ENCODE peak calls at places on chromosomes 3 and 15, in nine cellular contexts. U is left cardiac atrium; S is GM03348; A is LHCN-M2; L is HT1080; V is stimulated activated CD4-positive, alpha-beta T cell treated with anti-CD3 and anti-CD28 coated beads, Interleukin-2, amount 100 ng/mL, for 4 hours; G is GM18507; Q is CD8-positive, alpha-beta memory T cell; M is brain microvascular endothelial cell. T is an unnamed sample.
A peak's percentile ranks its signal among the peaks of the same experiment; 100 is the strongest.

GRCh38 chr3:174158674-174159073 is 700.5 kb upstream of the NAALADL2 start:
- DNase-seq in A (no peak), G (no peak), V (no peak), S (no peak), M (no peak), L (no peak), U (no peak), Q (no peak), T (no peak)

GRCh38 chr15:43218908-43219706 is 1.7 kb downstream of the EPB42 start:
- DNase-seq in A (peak; percentile 5), G (no peak), V (no peak), Q (no peak), U (no peak), M (no peak), L (no peak), S (no peak), T (peak; percentile 88)

GRCh38 chr3:167684389-167684993 is 30.7 kb upstream of the WDR49 start:
- DNase-seq in Q (peak; percentile 30), V (peak; percentile 30), S (peak; percentile 53), L (peak; percentile 65), U (no peak), M (peak; percentile 76), G (no peak), A (peak; percentile 66), T (peak; percentile 78)

GRCh38 chr3:122577409-122578028 is at the start of gene PARP15:
- DNase-seq in V (no peak), Q (peak; percentile 12), G (no peak), A (no peak), S (peak; percentile 54), U (peak; percentile 28), L (no peak), M (no peak), T (no peak)

GRCh38 chr15:71411538-71412482 is 296.5 kb downstream of the THSD4 start:
- DNase-seq in S (no peak), A (no peak), Q (no peak), V (no peak), G (no peak), M (peak; percentile 30), L (no peak), U (peak; percentile 55), T (no peak)

GRCh38 chr15:70387086-70387485 is 289.4 kb upstream of the TLE3 start:
- DNase-seq in V (no peak), Q (no peak), L (no peak), G (no peak), A (no peak), M (no peak), U (no peak), S (no peak), T (no peak)

GRCh38 chr3:70818145-70818544 is 505.7 kb upstream of the MDFIC2 start:
- DNase-seq in Q (no peak), U (no peak), G (no peak), S (no peak), L (no peak), A (no peak), M (no peak), V (no peak), T (no peak)

GRCh38 chr3:11288786-11289637 is 16.8 kb downstream of the ATG7 start:
- DNase-seq in Q (no peak), U (no peak), G (no peak), S (peak; percentile 74), V (no peak), M (peak; percentile 87), A (peak; percentile 84), L (peak; percentile 98), T (peak; percentile 93)

GRCh38 chr15:33638439-33638838 is 327.7 kb downstream of the RYR3 start:
- DNase-seq in V (no peak), M (no peak), G (no peak), A (no peak), L (no peak), Q (no peak), S (no peak), U (no peak), T (no peak)

GRCh38 chr3:13483988-13484695 is 4.0 kb downstream of the HDAC11 start:
- DNase-seq in Q (no peak), S (no peak), M (no peak), U (no peak), V (no peak), G (no peak), A (no peak), L (no peak), T (no peak)

GRCh38 chr3:23873941-23874340 is 42.8 kb downstream of the NKIRAS1 start:
- DNase-seq in U (no peak), Q (no peak), V (no peak), M (no peak), A (no peak), L (no peak), G (no peak), S (peak; percentile 48), T (peak; percentile 43)

GRCh38 chr15:69225355-69226027 is 65.1 kb downstream of the GLCE start:
- DNase-seq in L (peak; percentile 29), V (no peak), Q (no peak), G (no peak), A (peak; percentile 39), S (peak; percentile 27), M (no peak), U (no peak), T (peak; percentile 25)

GRCh38 chr15:53962646-53963561 is 15.3 kb upstream of the UNC13C start:
- DNase-seq in M (peak; percentile 41), L (peak; percentile 18), Q (no peak), V (no peak), S (no peak), G (no peak), U (peak; percentile 33), A (no peak), T (peak; percentile 50)

GRCh38 chr15:63044645-63045437 is 2.3 kb downstream of the TPM1 start:
- DNase-seq in Q (no peak), A (peak; percentile 40), U (no peak), V (no peak), G (no peak), M (no peak), L (peak; percentile 47), S (peak; percentile 63), T (no peak)

GRCh38 chr3:54046677-54047214 is 75.6 kb upstream of the CACNA2D3 start:
- DNase-seq in G (no peak), U (peak; percentile 31), M (peak; percentile 63), L (peak; percentile 85), S (no peak), V (no peak), A (no peak), Q (no peak), T (peak; percentile 74)

GRCh38 chr3:48016336-48016973 is at the start of gene MAP4:
- DNase-seq in S (no peak), Q (no peak), V (no peak), M (peak; percentile 55), A (peak; percentile 28), U (no peak), G (no peak), L (peak; percentile 72), T (no peak)

GRCh38 chr3:114439279-114439678 is 145.5 kb downstream of the TIGIT start:
- DNase-seq in G (no peak), V (no peak), A (no peak), M (peak; percentile 27), L (no peak), S (no peak), U (no peak), Q (no peak), T (no peak)

GRCh38 chr15:77420610-77421369 is at the start of gene HMG20A:
- DNase-seq in Q (peak; percentile 38), A (peak; percentile 85), V (peak; percentile 22), S (peak; percentile 75), G (no peak), U (peak; percentile 68), M (peak; percentile 62), L (peak; percentile 84), T (peak; percentile 83)

GRCh38 chr3:196292281-196292923 is 4.9 kb upstream of the PCYT1A start:
- DNase-seq in A (no peak), Q (no peak), V (no peak), S (no peak), U (no peak), L (no peak), M (no peak), G (no peak), T (no peak)

T was measured in MCF 10A.